ENCODE peak calls at places on chromosomes 7 and 10, in ten cellular contexts. One of them, this sample, is unnamed. For H3K4me1 and H3K27me3, the result is how much of the 10 kb centered on the place peaks cover.

GRCh38 chr7:27364344-27364758 is 121.7 kb downstream of the EVX1 start:
- DNase-seq in sigmoid colon: peak
- DNase-seq in gastrocnemius medialis: peak
- DNase-seq in H1: no peak
- DNase-seq in IMR-90: peak
- DNase-seq in body of pancreas: peak
- DNase-seq in heart left ventricle: peak
- DNase-seq in HepG2: no peak
- DNase-seq in prostate gland: peak
- DNase-seq in upper lobe of left lung: no peak
- DNase-seq in this sample: peak

GRCh38 chr7:42055171-42055570 is 181.8 kb downstream of the GLI3 start:
- DNase-seq in IMR-90: no peak
- DNase-seq in gastrocnemius medialis: no peak
- DNase-seq in prostate gland: no peak
- DNase-seq in heart left ventricle: no peak
- DNase-seq in HepG2: no peak
- DNase-seq in upper lobe of left lung: no peak
- DNase-seq in body of pancreas: no peak
- DNase-seq in sigmoid colon: no peak
- DNase-seq in H1: no peak
- DNase-seq in this sample: no peak

GRCh38 chr10:124705817-124706461 is 38.2 kb downstream of the FAM53B start:
- DNase-seq in gastrocnemius medialis: no peak
- DNase-seq in prostate gland: no peak
- DNase-seq in IMR-90: no peak
- DNase-seq in heart left ventricle: no peak
- DNase-seq in HepG2: no peak
- DNase-seq in sigmoid colon: no peak
- DNase-seq in H1: no peak
- DNase-seq in body of pancreas: no peak
- DNase-seq in upper lobe of left lung: no peak
- DNase-seq in this sample: no peak

GRCh38 chr7:105792488-105793370 is 83.7 kb downstream of the ATXN7L1 start:
- DNase-seq in prostate gland: no peak
- DNase-seq in heart left ventricle: no peak
- DNase-seq in H1: no peak
- DNase-seq in body of pancreas: no peak
- DNase-seq in gastrocnemius medialis: no peak
- DNase-seq in HepG2: no peak
- DNase-seq in upper lobe of left lung: no peak
- DNase-seq in IMR-90: no peak
- DNase-seq in sigmoid colon: no peak
- DNase-seq in this sample: no peak

GRCh38 chr10:68508090-68508489 is 19.2 kb downstream of the SLC25A16 start:
- DNase-seq in upper lobe of left lung: no peak
- DNase-seq in heart left ventricle: no peak
- DNase-seq in gastrocnemius medialis: no peak
- DNase-seq in H1: no peak
- DNase-seq in sigmoid colon: no peak
- DNase-seq in prostate gland: no peak
- DNase-seq in HepG2: no peak
- DNase-seq in IMR-90: no peak
- DNase-seq in body of pancreas: no peak
- DNase-seq in this sample: no peak

GRCh38 chr7:34207810-34208209 is 302.5 kb downstream of the BMPER start:
- DNase-seq in HepG2: no peak
- DNase-seq in H1: no peak
- DNase-seq in sigmoid colon: no peak
- DNase-seq in upper lobe of left lung: no peak
- DNase-seq in body of pancreas: no peak
- DNase-seq in prostate gland: no peak
- DNase-seq in heart left ventricle: no peak
- DNase-seq in gastrocnemius medialis: no peak
- DNase-seq in IMR-90: no peak
- DNase-seq in this sample: no peak

GRCh38 chr7:120421151-120421651 is 148.2 kb downstream of the KCND2 start:
- DNase-seq in body of pancreas: no peak
- DNase-seq in gastrocnemius medialis: no peak
- DNase-seq in prostate gland: no peak
- DNase-seq in HepG2: no peak
- DNase-seq in heart left ventricle: no peak
- DNase-seq in IMR-90: no peak
- DNase-seq in H1: no peak
- DNase-seq in upper lobe of left lung: no peak
- DNase-seq in sigmoid colon: no peak
- DNase-seq in this sample: no peak

GRCh38 chr7:52669031-52669430 is 366.4 kb upstream of the POM121L12 start:
- DNase-seq in sigmoid colon: no peak
- DNase-seq in gastrocnemius medialis: no peak
- DNase-seq in H1: no peak
- DNase-seq in HepG2: no peak
- DNase-seq in heart left ventricle: no peak
- DNase-seq in body of pancreas: no peak
- DNase-seq in IMR-90: no peak
- DNase-seq in prostate gland: no peak
- DNase-seq in upper lobe of left lung: no peak
- DNase-seq in this sample: no peak

GRCh38 chr7:40799493-40800406 is 664.9 kb downstream of the SUGCT start:
- DNase-seq in prostate gland: no peak
- DNase-seq in body of pancreas: no peak
- DNase-seq in gastrocnemius medialis: no peak
- DNase-seq in sigmoid colon: no peak
- DNase-seq in upper lobe of left lung: no peak
- DNase-seq in IMR-90: no peak
- DNase-seq in HepG2: no peak
- DNase-seq in heart left ventricle: no peak
- DNase-seq in H1: no peak
- DNase-seq in this sample: no peak

GRCh38 chr10:102603946-102604345 is 40.3 kb upstream of the TRIM8 start:
- DNase-seq in body of pancreas: no peak
- DNase-seq in heart left ventricle: no peak
- DNase-seq in prostate gland: no peak
- DNase-seq in IMR-90: peak
- DNase-seq in HepG2: no peak
- DNase-seq in gastrocnemius medialis: peak
- DNase-seq in upper lobe of left lung: no peak
- DNase-seq in sigmoid colon: peak
- DNase-seq in H1: no peak
- DNase-seq in this sample: no peak

GRCh38 chr7:117088623-117089199 is 135.4 kb downstream of the ST7 start:
- DNase-seq in heart left ventricle: no peak
- DNase-seq in H1: no peak
- DNase-seq in body of pancreas: no peak
- DNase-seq in HepG2: no peak
- DNase-seq in IMR-90: no peak
- DNase-seq in sigmoid colon: no peak
- DNase-seq in gastrocnemius medialis: no peak
- DNase-seq in prostate gland: no peak
- DNase-seq in upper lobe of left lung: peak
- DNase-seq in this sample: no peak

GRCh38 chr10:124991872-124992271 is 49.9 kb downstream of the ZRANB1 start:
- DNase-seq in body of pancreas: no peak
- DNase-seq in prostate gland: no peak
- DNase-seq in IMR-90: no peak
- DNase-seq in HepG2: no peak
- DNase-seq in heart left ventricle: no peak
- DNase-seq in upper lobe of left lung: no peak
- DNase-seq in gastrocnemius medialis: no peak
- DNase-seq in H1: no peak
- DNase-seq in sigmoid colon: no peak
- DNase-seq in this sample: peak

GRCh38 chr10:119680668-119681070 is 29.5 kb downstream of the BAG3 start:
- DNase-seq in sigmoid colon: no peak
- DNase-seq in heart left ventricle: peak
- DNase-seq in body of pancreas: no peak
- DNase-seq in prostate gland: peak
- DNase-seq in HepG2: no peak
- DNase-seq in upper lobe of left lung: no peak
- DNase-seq in H1: no peak
- DNase-seq in IMR-90: peak
- DNase-seq in gastrocnemius medialis: peak
- DNase-seq in this sample: no peak

GRCh38 chr7:103075337-103075918 is 488 bp downstream of the ARMC10 start:
- DNase-seq in gastrocnemius medialis: peak
- DNase-seq in upper lobe of left lung: peak
- DNase-seq in HepG2: peak
- DNase-seq in H1: peak
- DNase-seq in heart left ventricle: peak
- DNase-seq in prostate gland: peak
- DNase-seq in body of pancreas: peak
- DNase-seq in sigmoid colon: peak
- DNase-seq in IMR-90: peak
- DNase-seq in this sample: peak

GRCh38 chr10:10589540-10589939 is 428.1 kb upstream of the CELF2 start:
- DNase-seq in sigmoid colon: no peak
- DNase-seq in upper lobe of left lung: no peak
- DNase-seq in prostate gland: no peak
- DNase-seq in gastrocnemius medialis: peak
- DNase-seq in body of pancreas: no peak
- DNase-seq in heart left ventricle: no peak
- DNase-seq in HepG2: no peak
- DNase-seq in IMR-90: peak
- DNase-seq in H1: no peak
- DNase-seq in this sample: no peak

GRCh38 chr7:32952876-32953275 is 4.4 kb upstream of the FKBP9 start:
- DNase-seq in HepG2: no peak
- DNase-seq in gastrocnemius medialis: no peak
- DNase-seq in H1: no peak
- DNase-seq in IMR-90: no peak
- DNase-seq in body of pancreas: no peak
- DNase-seq in heart left ventricle: no peak
- DNase-seq in prostate gland: no peak
- DNase-seq in upper lobe of left lung: no peak
- DNase-seq in sigmoid colon: no peak
- DNase-seq in this sample: no peak

GRCh38 chr7:16430133-16430532 is 8.8 kb upstream of the CRPPA start:
- DNase-seq in heart left ventricle: no peak
- DNase-seq in prostate gland: no peak
- DNase-seq in HepG2: no peak
- DNase-seq in IMR-90: peak
- DNase-seq in gastrocnemius medialis: no peak
- DNase-seq in upper lobe of left lung: no peak
- DNase-seq in H1: no peak
- DNase-seq in body of pancreas: no peak
- DNase-seq in sigmoid colon: no peak
- DNase-seq in this sample: no peak

GRCh38 chr7:833601-834258 is 1.5 kb downstream of the SUN1 start:
- DNase-seq in body of pancreas: no peak
- DNase-seq in upper lobe of left lung: no peak
- DNase-seq in HepG2: no peak
- DNase-seq in gastrocnemius medialis: no peak
- DNase-seq in sigmoid colon: peak
- DNase-seq in heart left ventricle: peak
- DNase-seq in H1: no peak
- DNase-seq in IMR-90: peak
- DNase-seq in prostate gland: no peak
- DNase-seq in this sample: no peak
- H3K4me1 ChIP-seq in body of pancreas: under half
- H3K4me1 ChIP-seq in upper lobe of left lung: under half
- H3K4me1 ChIP-seq in HepG2: under half
- H3K4me1 ChIP-seq in gastrocnemius medialis: half or more
- H3K4me1 ChIP-seq in sigmoid colon: under half
- H3K4me1 ChIP-seq in heart left ventricle: under half
- H3K4me1 ChIP-seq in H1: under half
- H3K4me1 ChIP-seq in IMR-90: under half
- H3K4me1 ChIP-seq in prostate gland: under half
- H3K4me1 ChIP-seq in this sample: under half

GRCh38 chr10:133231244-133231945 is 1.4 kb downstream of the UTF1 start:
- DNase-seq in heart left ventricle: no peak
- DNase-seq in H1: no peak
- DNase-seq in IMR-90: no peak
- DNase-seq in upper lobe of left lung: no peak
- DNase-seq in HepG2: no peak
- DNase-seq in prostate gland: no peak
- DNase-seq in body of pancreas: no peak
- DNase-seq in gastrocnemius medialis: no peak
- DNase-seq in sigmoid colon: no peak
- DNase-seq in this sample: no peak
- H3K27me3 ChIP-seq in heart left ventricle: under half
- H3K27me3 ChIP-seq in H1: under half
- H3K27me3 ChIP-seq in IMR-90: half or more
- H3K27me3 ChIP-seq in upper lobe of left lung: under half
- H3K27me3 ChIP-seq in HepG2: under half
- H3K27me3 ChIP-seq in prostate gland: under half
- H3K27me3 ChIP-seq in body of pancreas: under half
- H3K27me3 ChIP-seq in gastrocnemius medialis: half or more
- H3K27me3 ChIP-seq in sigmoid colon: half or more
- H3K27me3 ChIP-seq in this sample: under half

GRCh38 chr10:45379303-45379726 is 5.3 kb downstream of the ALOX5 start:
- DNase-seq in heart left ventricle: no peak
- DNase-seq in upper lobe of left lung: peak
- DNase-seq in H1: no peak
- DNase-seq in IMR-90: no peak
- DNase-seq in body of pancreas: peak
- DNase-seq in sigmoid colon: no peak
- DNase-seq in prostate gland: no peak
- DNase-seq in HepG2: no peak
- DNase-seq in gastrocnemius medialis: no peak
- DNase-seq in this sample: peak
- TF ChIP-seq POLR2A in heart left ventricle: no peak
- TF ChIP-seq POLR2A in upper lobe of left lung: no peak
- TF ChIP-seq POLR2A in H1: no peak
- TF ChIP-seq POLR2A in IMR-90: no peak
- TF ChIP-seq POLR2A in body of pancreas: no peak
- TF ChIP-seq POLR2A in sigmoid colon: no peak
- TF ChIP-seq POLR2A in prostate gland: no peak
- TF ChIP-seq POLR2A in HepG2: no peak
- TF ChIP-seq POLR2A in gastrocnemius medialis: no peak
- TF ChIP-seq POLR2A in this sample: no peak

DNA sequence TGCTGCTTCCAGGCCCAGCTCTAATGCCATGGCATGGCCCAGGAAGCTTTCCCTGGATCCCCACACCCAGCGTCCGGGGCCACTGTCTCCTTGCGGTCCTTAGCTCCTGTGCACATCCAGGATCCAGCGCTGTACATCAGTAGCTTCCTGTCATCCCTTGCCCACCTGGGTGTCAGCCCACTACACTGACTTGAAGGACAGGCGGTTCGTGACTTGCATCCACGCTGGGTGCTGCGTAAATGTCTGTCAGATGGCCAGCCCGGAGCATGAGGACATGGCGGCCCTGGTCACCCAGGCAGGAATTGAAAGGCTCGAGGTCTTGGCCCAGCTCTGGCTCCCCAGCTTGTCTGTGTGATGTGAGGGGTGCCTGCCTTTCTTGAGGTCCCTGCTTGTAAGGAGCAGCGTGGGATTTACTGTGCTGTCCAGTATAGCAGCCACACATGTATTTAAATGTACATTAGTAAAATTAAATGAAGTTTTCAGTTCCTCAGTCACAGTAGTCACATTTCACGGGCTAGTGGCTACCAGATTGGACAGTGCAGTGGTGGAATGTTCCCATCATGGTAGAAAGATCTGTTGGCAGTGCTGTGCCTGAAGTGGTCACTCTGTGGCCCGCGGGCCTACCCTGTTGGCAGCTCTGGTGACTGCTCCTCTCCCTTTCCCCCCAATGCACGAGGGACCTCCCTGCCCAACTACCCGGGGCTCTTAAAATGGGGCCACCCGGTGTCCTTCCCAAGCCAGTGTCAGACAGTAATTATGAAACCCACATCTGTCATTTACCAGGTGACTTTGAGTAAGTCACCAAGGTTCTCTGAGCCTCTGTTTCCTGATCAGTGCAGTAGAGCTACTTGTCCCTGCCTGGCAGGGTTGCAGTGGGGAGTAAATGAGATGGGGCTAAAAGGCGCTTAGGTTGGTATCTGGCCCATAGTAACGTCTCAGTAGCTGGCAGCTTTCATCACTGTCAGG is 97.8 kb upstream of the PPIF start:
- DNase-seq in upper lobe of left lung: no peak
- DNase-seq in heart left ventricle: no peak
- DNase-seq in IMR-90: no peak
- DNase-seq in H1: no peak
- DNase-seq in HepG2: no peak
- DNase-seq in sigmoid colon: no peak
- DNase-seq in body of pancreas: no peak
- DNase-seq in prostate gland: no peak
- DNase-seq in gastrocnemius medialis: no peak
- DNase-seq in this sample: no peak
- H3K4me1 ChIP-seq in upper lobe of left lung: half or more
- H3K4me1 ChIP-seq in heart left ventricle: under half
- H3K4me1 ChIP-seq in IMR-90: under half
- H3K4me1 ChIP-seq in H1: under half
- H3K4me1 ChIP-seq in HepG2: under half
- H3K4me1 ChIP-seq in sigmoid colon: under half
- H3K4me1 ChIP-seq in body of pancreas: under half
- H3K4me1 ChIP-seq in prostate gland: under half
- H3K4me1 ChIP-seq in gastrocnemius medialis: half or more
- H3K4me1 ChIP-seq in this sample: under half